ENCODE peak calls at places on chromosomes 5 and 9, in eight cellular contexts. One of them, this sample, is unnamed.

GRCh38 chr5:78587775-78588291 is 60.7 kb downstream of the LHFPL2 start:
- DNase-seq in small intestine: no peak
- DNase-seq in dorsolateral prefrontal cortex: no peak
- DNase-seq in heart right ventricle: no peak
- DNase-seq in psoas muscle: peak
- DNase-seq in A549: no peak
- DNase-seq in DND-41: no peak
- DNase-seq in IMR-90: peak
- DNase-seq in this sample: no peak

GRCh38 chr5:76471994-76472337 is 68.9 kb downstream of the IQGAP2 start:
- DNase-seq in heart right ventricle: no peak
- DNase-seq in DND-41: no peak
- DNase-seq in A549: no peak
- DNase-seq in small intestine: no peak
- DNase-seq in dorsolateral prefrontal cortex: no peak
- DNase-seq in psoas muscle: no peak
- DNase-seq in IMR-90: no peak
- DNase-seq in this sample: no peak

GRCh38 chr9:123339666-123340414 is 16.2 kb upstream of the CRB2 start:
- DNase-seq in dorsolateral prefrontal cortex: no peak
- DNase-seq in psoas muscle: no peak
- DNase-seq in small intestine: no peak
- DNase-seq in A549: no peak
- DNase-seq in heart right ventricle: peak
- DNase-seq in DND-41: no peak
- DNase-seq in IMR-90: no peak
- DNase-seq in this sample: no peak

GRCh38 chr5:129063483-129064136 is 30.9 kb upstream of the ISOC1 start:
- DNase-seq in DND-41: no peak
- DNase-seq in dorsolateral prefrontal cortex: no peak
- DNase-seq in IMR-90: no peak
- DNase-seq in heart right ventricle: peak
- DNase-seq in small intestine: no peak
- DNase-seq in A549: no peak
- DNase-seq in psoas muscle: no peak
- DNase-seq in this sample: no peak

GRCh38 chr5:180119031-180119885 is 47.7 kb upstream of the RNF130 start:
- DNase-seq in heart right ventricle: no peak
- DNase-seq in small intestine: no peak
- DNase-seq in DND-41: no peak
- DNase-seq in dorsolateral prefrontal cortex: peak
- DNase-seq in A549: no peak
- DNase-seq in psoas muscle: peak
- DNase-seq in IMR-90: no peak
- DNase-seq in this sample: no peak

GRCh38 chr9:77291714-77292113 is 114.4 kb downstream of the VPS13A start:
- DNase-seq in IMR-90: peak
- DNase-seq in psoas muscle: no peak
- DNase-seq in heart right ventricle: no peak
- DNase-seq in DND-41: no peak
- DNase-seq in dorsolateral prefrontal cortex: no peak
- DNase-seq in A549: peak
- DNase-seq in small intestine: peak
- DNase-seq in this sample: no peak

GRCh38 chr9:91037511-91038482 is 236.2 kb downstream of the SYK start:
- DNase-seq in small intestine: peak
- DNase-seq in DND-41: no peak
- DNase-seq in heart right ventricle: no peak
- DNase-seq in A549: peak
- DNase-seq in psoas muscle: peak
- DNase-seq in IMR-90: peak
- DNase-seq in dorsolateral prefrontal cortex: no peak
- DNase-seq in this sample: peak

GRCh38 chr9:8750639-8751041 is 951.1 kb upstream of the DMAC1 start:
- DNase-seq in A549: no peak
- DNase-seq in dorsolateral prefrontal cortex: no peak
- DNase-seq in IMR-90: no peak
- DNase-seq in heart right ventricle: no peak
- DNase-seq in DND-41: no peak
- DNase-seq in psoas muscle: no peak
- DNase-seq in small intestine: no peak
- DNase-seq in this sample: no peak

GRCh38 chr9:110828148-110828730 is 159.6 kb downstream of the MUSK start:
- DNase-seq in DND-41: no peak
- DNase-seq in IMR-90: peak
- DNase-seq in dorsolateral prefrontal cortex: no peak
- DNase-seq in A549: no peak
- DNase-seq in small intestine: no peak
- DNase-seq in psoas muscle: no peak
- DNase-seq in heart right ventricle: peak
- DNase-seq in this sample: peak

GRCh38 chr9:113350338-113350672 is 964 bp downstream of the BSPRY start:
- DNase-seq in heart right ventricle: no peak
- DNase-seq in psoas muscle: no peak
- DNase-seq in IMR-90: no peak
- DNase-seq in A549: no peak
- DNase-seq in dorsolateral prefrontal cortex: no peak
- DNase-seq in small intestine: no peak
- DNase-seq in DND-41: no peak
- DNase-seq in this sample: no peak

GRCh38 chr9:131951905-131952304 is 127.8 kb downstream of the MED27 start:
- DNase-seq in heart right ventricle: peak
- DNase-seq in IMR-90: peak
- DNase-seq in DND-41: no peak
- DNase-seq in small intestine: no peak
- DNase-seq in A549: no peak
- DNase-seq in psoas muscle: peak
- DNase-seq in dorsolateral prefrontal cortex: no peak
- DNase-seq in this sample: no peak

GRCh38 chr5:321726-322251 is 275 bp downstream of the AHRR start:
- DNase-seq in A549: no peak
- DNase-seq in dorsolateral prefrontal cortex: no peak
- DNase-seq in heart right ventricle: no peak
- DNase-seq in IMR-90: no peak
- DNase-seq in psoas muscle: peak
- DNase-seq in small intestine: no peak
- DNase-seq in DND-41: no peak
- DNase-seq in this sample: no peak

GRCh38 chr5:126369995-126370731 is 53.0 kb upstream of the GRAMD2B start:
- DNase-seq in small intestine: peak
- DNase-seq in DND-41: no peak
- DNase-seq in dorsolateral prefrontal cortex: no peak
- DNase-seq in psoas muscle: no peak
- DNase-seq in IMR-90: peak
- DNase-seq in A549: no peak
- DNase-seq in heart right ventricle: no peak
- DNase-seq in this sample: no peak
- H3K27ac ChIP-seq in small intestine: peak
- H3K27ac ChIP-seq in DND-41: no peak
- H3K27ac ChIP-seq in dorsolateral prefrontal cortex: no peak
- H3K27ac ChIP-seq in psoas muscle: no peak
- H3K27ac ChIP-seq in IMR-90: no peak
- H3K27ac ChIP-seq in A549: peak
- H3K27ac ChIP-seq in heart right ventricle: no peak
- H3K27ac ChIP-seq in this sample: peak

DNA sequence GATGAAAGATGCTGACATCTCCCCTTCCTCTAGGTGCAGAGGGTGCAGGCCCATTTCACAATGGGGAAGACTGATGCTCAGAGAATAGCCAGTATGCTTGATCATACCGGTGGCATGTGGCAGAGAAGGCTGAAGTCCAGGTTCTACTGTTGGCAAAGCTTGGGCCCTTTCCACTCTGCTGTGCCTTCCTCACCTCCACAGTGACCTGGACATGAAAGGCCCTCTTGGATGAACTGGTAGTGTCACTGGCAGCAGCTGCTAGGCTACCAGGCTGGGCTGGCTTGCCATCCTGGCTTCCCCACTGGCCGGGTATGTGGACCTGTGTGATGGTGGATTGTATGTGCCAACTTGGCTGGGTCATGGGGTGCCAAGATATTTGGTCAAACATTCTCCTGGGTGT is 92.0 kb downstream of the GADD45G start:
- DNase-seq in dorsolateral prefrontal cortex: no peak
- DNase-seq in DND-41: no peak
- DNase-seq in small intestine: no peak
- DNase-seq in heart right ventricle: no peak
- DNase-seq in A549: no peak
- DNase-seq in IMR-90: no peak
- DNase-seq in psoas muscle: no peak
- DNase-seq in this sample: no peak
- H3K27ac ChIP-seq in dorsolateral prefrontal cortex: no peak
- H3K27ac ChIP-seq in DND-41: no peak
- H3K27ac ChIP-seq in small intestine: no peak
- H3K27ac ChIP-seq in heart right ventricle: no peak
- H3K27ac ChIP-seq in A549: no peak
- H3K27ac ChIP-seq in IMR-90: no peak
- H3K27ac ChIP-seq in psoas muscle: no peak
- H3K27ac ChIP-seq in this sample: no peak

GRCh38 chr5:107669543-107670027 is 1.2 kb downstream of the EFNA5 start:
- DNase-seq in DND-41: no peak
- DNase-seq in small intestine: peak
- DNase-seq in dorsolateral prefrontal cortex: no peak
- DNase-seq in psoas muscle: no peak
- DNase-seq in IMR-90: peak
- DNase-seq in A549: peak
- DNase-seq in heart right ventricle: peak
- DNase-seq in this sample: peak

GRCh38 chr5:107670927-107671741 is at the start of gene EFNA5:
- DNase-seq in A549: peak
- DNase-seq in psoas muscle: peak
- DNase-seq in DND-41: peak
- DNase-seq in heart right ventricle: peak
- DNase-seq in small intestine: peak
- DNase-seq in IMR-90: peak
- DNase-seq in dorsolateral prefrontal cortex: no peak
- DNase-seq in this sample: peak

GRCh38 chr5:107668933-107669542 is 1.7 kb downstream of the EFNA5 start:
- DNase-seq in dorsolateral prefrontal cortex: no peak
- DNase-seq in heart right ventricle: no peak
- DNase-seq in A549: peak
- DNase-seq in DND-41: no peak
- DNase-seq in small intestine: no peak
- DNase-seq in IMR-90: no peak
- DNase-seq in psoas muscle: peak
- DNase-seq in this sample: peak

GRCh38 chr5:107671742-107672211 is 1.0 kb upstream of the EFNA5 start:
- DNase-seq in DND-41: peak
- DNase-seq in heart right ventricle: no peak
- DNase-seq in A549: peak
- DNase-seq in small intestine: peak
- DNase-seq in psoas muscle: no peak
- DNase-seq in IMR-90: peak
- DNase-seq in dorsolateral prefrontal cortex: no peak
- DNase-seq in this sample: no peak

DNA sequence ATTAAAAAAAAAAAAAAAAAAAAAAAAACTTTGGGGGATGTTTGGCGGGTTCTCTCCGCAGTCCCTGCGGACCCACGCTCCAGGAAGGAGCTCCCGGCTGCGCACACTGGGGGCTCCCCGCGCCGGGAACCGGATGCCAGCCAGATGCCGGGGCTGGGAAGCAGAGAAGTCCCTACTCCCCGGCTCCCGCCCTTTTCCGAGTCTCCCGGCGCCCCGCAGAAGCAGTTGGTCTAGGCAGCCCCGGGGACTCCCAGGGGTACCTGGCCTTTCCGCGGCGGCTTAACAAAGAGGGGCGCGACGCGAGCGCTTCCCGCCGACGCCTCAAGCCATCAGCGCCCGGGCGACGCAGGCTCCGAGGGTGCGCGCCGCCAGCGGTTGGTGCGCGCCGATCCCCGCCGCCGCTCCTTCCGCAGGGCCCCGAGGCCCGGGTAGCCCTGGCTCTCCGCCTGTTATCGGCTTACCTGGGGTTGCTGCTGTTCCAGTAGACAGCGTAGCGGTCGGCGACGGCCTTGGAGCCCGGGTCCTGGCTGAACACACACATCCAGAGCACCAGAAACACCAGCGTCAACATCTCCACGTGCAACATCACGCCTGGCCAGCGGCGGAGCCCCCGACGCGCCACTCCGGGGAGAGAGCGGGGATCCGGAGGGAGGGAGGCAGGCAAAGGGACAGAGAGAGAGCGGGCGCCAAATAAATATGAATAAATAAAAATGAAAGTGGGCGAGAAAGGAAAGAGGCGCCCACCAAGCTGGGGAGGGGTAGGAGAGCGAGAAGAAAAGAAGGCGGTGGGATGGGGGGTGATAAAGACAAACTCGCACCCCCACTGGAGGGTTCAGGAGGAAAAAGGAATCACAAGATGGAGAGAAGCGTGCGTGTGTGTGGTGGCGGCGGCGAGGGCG is 460 bp downstream of the EFNA5 start:
- DNase-seq in A549: peak
- DNase-seq in heart right ventricle: peak
- DNase-seq in small intestine: peak
- DNase-seq in IMR-90: peak
- DNase-seq in dorsolateral prefrontal cortex: no peak
- DNase-seq in DND-41: peak
- DNase-seq in psoas muscle: peak
- DNase-seq in this sample: peak
- H3K27ac ChIP-seq in A549: peak
- H3K27ac ChIP-seq in heart right ventricle: peak
- H3K27ac ChIP-seq in small intestine: peak
- H3K27ac ChIP-seq in IMR-90: no peak
- H3K27ac ChIP-seq in dorsolateral prefrontal cortex: peak
- H3K27ac ChIP-seq in DND-41: no peak
- H3K27ac ChIP-seq in psoas muscle: no peak
- H3K27ac ChIP-seq in this sample: peak

GRCh38 chr5:173055042-173055721 is 970 bp upstream of the CREBRF start:
- DNase-seq in A549: no peak
- DNase-seq in dorsolateral prefrontal cortex: no peak
- DNase-seq in small intestine: no peak
- DNase-seq in psoas muscle: no peak
- DNase-seq in heart right ventricle: no peak
- DNase-seq in IMR-90: no peak
- DNase-seq in DND-41: no peak
- DNase-seq in this sample: peak
- H3K27ac ChIP-seq in A549: peak
- H3K27ac ChIP-seq in dorsolateral prefrontal cortex: no peak
- H3K27ac ChIP-seq in small intestine: no peak
- H3K27ac ChIP-seq in psoas muscle: peak
- H3K27ac ChIP-seq in heart right ventricle: peak
- H3K27ac ChIP-seq in IMR-90: peak
- H3K27ac ChIP-seq in DND-41: peak
- H3K27ac ChIP-seq in this sample: peak

DNA sequence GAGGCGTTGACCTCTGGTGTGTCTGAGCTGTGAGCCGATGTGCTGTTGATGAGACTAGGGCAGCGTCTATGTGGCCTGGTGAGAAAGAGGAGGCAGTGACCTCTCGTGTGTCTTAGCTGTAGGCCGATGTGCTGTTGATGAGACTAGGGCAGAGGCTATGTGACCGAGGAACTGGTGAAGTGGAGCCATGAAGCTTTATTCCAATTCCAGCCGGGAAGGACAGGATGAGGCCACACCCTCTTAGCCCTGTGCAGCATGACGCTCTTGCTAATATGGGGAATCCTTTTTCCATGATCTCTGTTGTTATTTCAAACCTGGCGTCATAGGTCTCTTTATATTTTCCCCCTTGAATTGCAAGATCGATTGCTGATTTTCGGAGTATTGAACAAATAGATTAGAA is 172.4 kb downstream of the GOLPH3 start:
- DNase-seq in DND-41: no peak
- DNase-seq in psoas muscle: no peak
- DNase-seq in dorsolateral prefrontal cortex: no peak
- DNase-seq in A549: no peak
- DNase-seq in small intestine: no peak
- DNase-seq in IMR-90: no peak
- DNase-seq in heart right ventricle: no peak
- DNase-seq in this sample: no peak
- H3K27ac ChIP-seq in DND-41: no peak
- H3K27ac ChIP-seq in psoas muscle: no peak
- H3K27ac ChIP-seq in dorsolateral prefrontal cortex: no peak
- H3K27ac ChIP-seq in A549: no peak
- H3K27ac ChIP-seq in small intestine: no peak
- H3K27ac ChIP-seq in IMR-90: no peak
- H3K27ac ChIP-seq in heart right ventricle: no peak
- H3K27ac ChIP-seq in this sample: no peak

GRCh38 chr9:19486803-19487202 is 78.0 kb downstream of the ACER2 start:
- DNase-seq in DND-41: no peak
- DNase-seq in heart right ventricle: no peak
- DNase-seq in A549: no peak
- DNase-seq in dorsolateral prefrontal cortex: no peak
- DNase-seq in IMR-90: no peak
- DNase-seq in psoas muscle: no peak
- DNase-seq in small intestine: no peak
- DNase-seq in this sample: no peak
- H3K27ac ChIP-seq in DND-41: no peak
- H3K27ac ChIP-seq in heart right ventricle: no peak
- H3K27ac ChIP-seq in A549: no peak
- H3K27ac ChIP-seq in dorsolateral prefrontal cortex: peak
- H3K27ac ChIP-seq in IMR-90: no peak
- H3K27ac ChIP-seq in psoas muscle: no peak
- H3K27ac ChIP-seq in small intestine: no peak
- H3K27ac ChIP-seq in this sample: no peak

This sample was measured in colonic mucosa.